ENCODE peak calls at places on chromosomes 11 and 22, in five cellular contexts. E, O, R, J and Q are unnamed samples.

GRCh38 chr11:79116600-79116999 is 324.2 kb downstream of the TENM4 start:
- DNase-seq in E (no peak), O (no peak), R (no peak), J (peak; percentile 57), Q (no peak)

GRCh38 chr11:133134561-133135173 is 397.6 kb downstream of the OPCML start:
- DNase-seq in E (peak; percentile 33), O (peak; percentile 1), R (peak; percentile 45), J (peak; percentile 40), Q (peak; percentile 32)

GRCh38 chr11:662689-663274 is 25.7 kb downstream of the DRD4 start:
- DNase-seq in E (peak; percentile 58), O (no peak), R (peak; percentile 10), J (peak; percentile 35), Q (no peak)

GRCh38 chr11:15288801-15289342 is 174.1 kb downstream of the INSC start:
- DNase-seq in E (no peak), O (no peak), R (no peak), J (no peak), Q (no peak)

GRCh38 chr22:47804281-47804680 is 1041.8 kb downstream of the TBC1D22A start:
- DNase-seq in E (no peak), O (no peak), R (no peak), J (no peak), Q (no peak)

GRCh38 chr11:6932150-6932549 is 5.9 kb downstream of the ZNF215 start:
- DNase-seq in E (no peak), O (no peak), R (no peak), J (peak; percentile 83), Q (no peak)

GRCh38 chr11:77580712-77581337 is 8.9 kb upstream of the AQP11 start:
- DNase-seq in E (no peak), O (no peak), R (no peak), J (peak; percentile 17), Q (no peak)

GRCh38 chr11:71179877-71180276 is 72.5 kb downstream of the SHANK2 start:
- DNase-seq in E (no peak), O (no peak), R (no peak), J (peak; percentile 19), Q (peak; percentile 24)

GRCh38 chr11:65498042-65498726 is 661 bp upstream of the MALAT1 start:
- DNase-seq in E (peak; percentile 54), O (no peak), R (peak; percentile 73), J (no peak), Q (no peak)